ENCODE peak calls at places on chromosomes 6 and 20, in nine cellular contexts. One of them, this sample, is unnamed.

GRCh38 chr6:127118505-127119360 is at the start of gene RSPO3:
- DNase-seq in AG10803: peak; percentile 38
- DNase-seq in cardiac muscle cell: peak; percentile 39
- DNase-seq in cardiac fibroblast: peak; percentile 52
- DNase-seq in endothelial cell: peak; percentile 40
- DNase-seq in dorsolateral prefrontal cortex: no peak
- DNase-seq in AG09319: no peak
- DNase-seq in brain microvascular endothelial cell: peak; percentile 21
- DNase-seq in GM23338: peak; percentile 72
- DNase-seq in this sample: peak; percentile 80

GRCh38 chr6:15663057-15663638 is 320 bp upstream of the DTNBP1 start:
- DNase-seq in AG10803: peak; percentile 53
- DNase-seq in cardiac muscle cell: peak; percentile 76
- DNase-seq in cardiac fibroblast: peak; percentile 61
- DNase-seq in endothelial cell: no peak
- DNase-seq in dorsolateral prefrontal cortex: no peak
- DNase-seq in AG09319: peak; percentile 22
- DNase-seq in brain microvascular endothelial cell: peak; percentile 28
- DNase-seq in GM23338: no peak
- DNase-seq in this sample: no peak

GRCh38 chr6:158416841-158417759 is 104.8 kb downstream of the TULP4 start:
- DNase-seq in AG10803: peak; percentile 22
- DNase-seq in cardiac muscle cell: no peak
- DNase-seq in cardiac fibroblast: peak; percentile 61
- DNase-seq in endothelial cell: no peak
- DNase-seq in dorsolateral prefrontal cortex: no peak
- DNase-seq in AG09319: no peak
- DNase-seq in brain microvascular endothelial cell: no peak
- DNase-seq in GM23338: no peak
- DNase-seq in this sample: no peak

GRCh38 chr20:57480444-57481152 is 44.3 kb downstream of the CTCFL start:
- DNase-seq in AG10803: no peak
- DNase-seq in cardiac muscle cell: no peak
- DNase-seq in cardiac fibroblast: no peak
- DNase-seq in endothelial cell: no peak
- DNase-seq in dorsolateral prefrontal cortex: no peak
- DNase-seq in AG09319: no peak
- DNase-seq in brain microvascular endothelial cell: no peak
- DNase-seq in GM23338: no peak
- DNase-seq in this sample: peak; percentile 34

GRCh38 chr20:53847118-53847842 is 223.1 kb downstream of the BCAS1 start:
- DNase-seq in AG10803: no peak
- DNase-seq in cardiac muscle cell: no peak
- DNase-seq in cardiac fibroblast: no peak
- DNase-seq in endothelial cell: no peak
- DNase-seq in dorsolateral prefrontal cortex: no peak
- DNase-seq in AG09319: no peak
- DNase-seq in brain microvascular endothelial cell: no peak
- DNase-seq in GM23338: no peak
- DNase-seq in this sample: no peak

GRCh38 chr20:33896509-33896908 is 85.4 kb downstream of the CHMP4B start:
- DNase-seq in AG10803: peak; percentile 44
- DNase-seq in cardiac muscle cell: peak; percentile 76
- DNase-seq in cardiac fibroblast: peak; percentile 39
- DNase-seq in endothelial cell: no peak
- DNase-seq in dorsolateral prefrontal cortex: no peak
- DNase-seq in AG09319: no peak
- DNase-seq in brain microvascular endothelial cell: peak; percentile 42
- DNase-seq in GM23338: no peak
- DNase-seq in this sample: no peak

GRCh38 chr6:168540713-168541291 is 99.8 kb downstream of the SMOC2 start:
- DNase-seq in AG10803: no peak
- DNase-seq in cardiac muscle cell: no peak
- DNase-seq in cardiac fibroblast: no peak
- DNase-seq in endothelial cell: no peak
- DNase-seq in dorsolateral prefrontal cortex: no peak
- DNase-seq in AG09319: no peak
- DNase-seq in brain microvascular endothelial cell: no peak
- DNase-seq in GM23338: peak; percentile 77
- DNase-seq in this sample: peak; percentile 86

GRCh38 chr20:55271370-55271769 is 733.9 kb downstream of the CBLN4 start:
- DNase-seq in AG10803: no peak
- DNase-seq in cardiac muscle cell: no peak
- DNase-seq in cardiac fibroblast: no peak
- DNase-seq in endothelial cell: no peak
- DNase-seq in dorsolateral prefrontal cortex: no peak
- DNase-seq in AG09319: no peak
- DNase-seq in brain microvascular endothelial cell: no peak
- DNase-seq in GM23338: no peak
- DNase-seq in this sample: no peak

GRCh38 chr6:71080151-71080550 is 123.3 kb upstream of the B3GAT2 start:
- DNase-seq in AG10803: no peak
- DNase-seq in cardiac muscle cell: no peak
- DNase-seq in cardiac fibroblast: no peak
- DNase-seq in endothelial cell: no peak
- DNase-seq in dorsolateral prefrontal cortex: no peak
- DNase-seq in AG09319: no peak
- DNase-seq in brain microvascular endothelial cell: no peak
- DNase-seq in GM23338: no peak
- DNase-seq in this sample: no peak

GRCh38 chr20:47863531-47863930 is 78.2 kb upstream of the SULF2 start:
- DNase-seq in AG10803: no peak
- DNase-seq in cardiac muscle cell: no peak
- DNase-seq in cardiac fibroblast: no peak
- DNase-seq in endothelial cell: no peak
- DNase-seq in dorsolateral prefrontal cortex: no peak
- DNase-seq in AG09319: no peak
- DNase-seq in brain microvascular endothelial cell: no peak
- DNase-seq in GM23338: no peak
- DNase-seq in this sample: no peak

GRCh38 chr20:58713801-58714339 is 21.3 kb downstream of the NPEPL1 start:
- DNase-seq in AG10803: no peak
- DNase-seq in cardiac muscle cell: no peak
- DNase-seq in cardiac fibroblast: no peak
- DNase-seq in endothelial cell: no peak
- DNase-seq in dorsolateral prefrontal cortex: peak; percentile 13
- DNase-seq in AG09319: no peak
- DNase-seq in brain microvascular endothelial cell: no peak
- DNase-seq in GM23338: no peak
- DNase-seq in this sample: no peak

GRCh38 chr6:145929037-145929633 is 35.0 kb downstream of the SHPRH start:
- DNase-seq in AG10803: peak; percentile 59
- DNase-seq in cardiac muscle cell: peak; percentile 74
- DNase-seq in cardiac fibroblast: peak; percentile 78
- DNase-seq in endothelial cell: no peak
- DNase-seq in dorsolateral prefrontal cortex: no peak
- DNase-seq in AG09319: peak; percentile 11
- DNase-seq in brain microvascular endothelial cell: peak; percentile 34
- DNase-seq in GM23338: peak; percentile 59
- DNase-seq in this sample: no peak
- TF ChIP-seq CTCF in AG10803: peak; percentile 74
- TF ChIP-seq CTCF in cardiac muscle cell: peak; percentile 64
- TF ChIP-seq CTCF in cardiac fibroblast: peak; percentile 53
- TF ChIP-seq CTCF in endothelial cell: peak; percentile 95
- TF ChIP-seq CTCF in dorsolateral prefrontal cortex: peak; percentile 79
- TF ChIP-seq CTCF in AG09319: peak; percentile 57
- TF ChIP-seq CTCF in brain microvascular endothelial cell: peak; percentile 43
- TF ChIP-seq CTCF in GM23338: peak; percentile 79
- TF ChIP-seq CTCF in this sample: peak; percentile 86

GRCh38 chr20:21507275-21508229 is 6.3 kb downstream of the NKX2-2 start:
- DNase-seq in AG10803: no peak
- DNase-seq in cardiac muscle cell: no peak
- DNase-seq in cardiac fibroblast: no peak
- DNase-seq in endothelial cell: no peak
- DNase-seq in dorsolateral prefrontal cortex: no peak
- DNase-seq in AG09319: no peak
- DNase-seq in brain microvascular endothelial cell: no peak
- DNase-seq in GM23338: peak; percentile 31
- DNase-seq in this sample: no peak

GRCh38 chr20:21504323-21504722 is 9.5 kb downstream of the NKX2-2 start:
- DNase-seq in AG10803: no peak
- DNase-seq in cardiac muscle cell: no peak
- DNase-seq in cardiac fibroblast: no peak
- DNase-seq in endothelial cell: no peak
- DNase-seq in dorsolateral prefrontal cortex: no peak
- DNase-seq in AG09319: no peak
- DNase-seq in brain microvascular endothelial cell: no peak
- DNase-seq in GM23338: no peak
- DNase-seq in this sample: no peak

GRCh38 chr20:21503345-21503744 is 10.5 kb downstream of the NKX2-2 start:
- DNase-seq in AG10803: peak; percentile 36
- DNase-seq in cardiac muscle cell: peak; percentile 37
- DNase-seq in cardiac fibroblast: peak; percentile 41
- DNase-seq in endothelial cell: no peak
- DNase-seq in dorsolateral prefrontal cortex: no peak
- DNase-seq in AG09319: no peak
- DNase-seq in brain microvascular endothelial cell: peak; percentile 51
- DNase-seq in GM23338: no peak
- DNase-seq in this sample: no peak

GRCh38 chr20:21505810-21506530 is 7.9 kb downstream of the NKX2-2 start:
- DNase-seq in AG10803: peak; percentile 29
- DNase-seq in cardiac muscle cell: peak; percentile 56
- DNase-seq in cardiac fibroblast: peak; percentile 55
- DNase-seq in endothelial cell: peak; percentile 86
- DNase-seq in dorsolateral prefrontal cortex: no peak
- DNase-seq in AG09319: no peak
- DNase-seq in brain microvascular endothelial cell: no peak
- DNase-seq in GM23338: peak; percentile 78
- DNase-seq in this sample: peak; percentile 90

GRCh38 chr20:21505161-21505809 is 8.6 kb downstream of the NKX2-2 start:
- DNase-seq in AG10803: peak; percentile 31
- DNase-seq in cardiac muscle cell: peak; percentile 51
- DNase-seq in cardiac fibroblast: peak; percentile 59
- DNase-seq in endothelial cell: peak; percentile 90
- DNase-seq in dorsolateral prefrontal cortex: no peak
- DNase-seq in AG09319: no peak
- DNase-seq in brain microvascular endothelial cell: peak; percentile 29
- DNase-seq in GM23338: peak; percentile 90
- DNase-seq in this sample: peak; percentile 96
- TF ChIP-seq CTCF in AG10803: peak; percentile 89
- TF ChIP-seq CTCF in cardiac muscle cell: peak; percentile 98
- TF ChIP-seq CTCF in cardiac fibroblast: peak; percentile 97
- TF ChIP-seq CTCF in endothelial cell: peak; percentile 98
- TF ChIP-seq CTCF in dorsolateral prefrontal cortex: peak; percentile 98
- TF ChIP-seq CTCF in AG09319: peak; percentile 99
- TF ChIP-seq CTCF in brain microvascular endothelial cell: peak; percentile 96
- TF ChIP-seq CTCF in GM23338: peak; percentile 97
- TF ChIP-seq CTCF in this sample: peak; percentile 99

DNA sequence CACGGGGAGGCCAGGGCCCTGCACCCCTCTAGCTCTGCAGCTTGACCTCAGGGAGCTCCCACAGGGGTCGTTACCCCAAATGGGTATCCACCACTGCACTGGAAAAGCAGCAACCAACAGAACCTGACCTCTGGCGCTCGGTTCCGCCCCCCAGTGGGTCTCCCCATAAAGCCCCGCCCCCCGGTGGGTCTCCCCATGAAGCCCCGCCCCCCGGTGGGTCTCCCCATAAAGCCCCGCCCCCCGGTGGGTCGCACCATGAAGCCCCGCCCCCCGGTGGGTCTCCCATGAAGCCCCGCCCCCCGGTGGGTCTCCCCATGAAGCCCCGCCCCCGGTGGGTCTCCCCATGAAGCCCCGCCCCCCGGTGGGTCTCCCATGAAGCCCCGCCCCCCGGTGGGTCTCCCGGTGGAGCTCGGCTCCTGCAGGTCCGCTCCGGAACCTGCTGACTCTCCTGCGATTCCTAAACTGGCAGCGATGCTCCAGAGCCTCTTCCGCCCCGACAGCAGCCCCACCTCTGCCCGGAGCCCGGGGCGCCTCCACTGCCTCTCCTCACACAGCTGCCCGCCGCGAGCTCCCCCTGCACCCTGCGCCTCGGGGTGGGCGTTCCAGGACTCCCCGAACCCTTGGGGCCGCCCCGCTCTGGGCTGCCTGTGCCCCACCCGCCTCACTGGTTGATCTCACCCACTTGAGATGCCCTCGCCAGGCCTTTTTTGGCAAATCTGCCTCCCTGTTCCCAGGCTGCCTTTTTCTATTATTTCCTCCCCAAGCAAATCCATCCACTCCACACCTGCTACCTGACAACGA is 12.1 kb downstream of the SLC2A4RG start:
- DNase-seq in AG10803: no peak
- DNase-seq in cardiac muscle cell: no peak
- DNase-seq in cardiac fibroblast: no peak
- DNase-seq in endothelial cell: no peak
- DNase-seq in dorsolateral prefrontal cortex: peak; percentile 11
- DNase-seq in AG09319: no peak
- DNase-seq in brain microvascular endothelial cell: no peak
- DNase-seq in GM23338: peak; percentile 61
- DNase-seq in this sample: peak; percentile 60
- TF ChIP-seq CTCF in AG10803: no peak
- TF ChIP-seq CTCF in cardiac muscle cell: no peak
- TF ChIP-seq CTCF in cardiac fibroblast: no peak
- TF ChIP-seq CTCF in endothelial cell: no peak
- TF ChIP-seq CTCF in dorsolateral prefrontal cortex: no peak
- TF ChIP-seq CTCF in AG09319: no peak
- TF ChIP-seq CTCF in brain microvascular endothelial cell: no peak
- TF ChIP-seq CTCF in GM23338: no peak
- TF ChIP-seq CTCF in this sample: no peak

GRCh38 chr20:38114353-38114791 is 50.7 kb downstream of the TGM2 start:
- DNase-seq in AG10803: peak; percentile 30
- DNase-seq in cardiac muscle cell: peak; percentile 61
- DNase-seq in cardiac fibroblast: peak; percentile 68
- DNase-seq in endothelial cell: no peak
- DNase-seq in dorsolateral prefrontal cortex: no peak
- DNase-seq in AG09319: no peak
- DNase-seq in brain microvascular endothelial cell: peak; percentile 79
- DNase-seq in GM23338: no peak
- DNase-seq in this sample: peak; percentile 15

GRCh38 chr20:38113401-38114325 is 51.4 kb downstream of the TGM2 start:
- DNase-seq in AG10803: no peak
- DNase-seq in cardiac muscle cell: peak; percentile 57
- DNase-seq in cardiac fibroblast: no peak
- DNase-seq in endothelial cell: peak; percentile 49
- DNase-seq in dorsolateral prefrontal cortex: no peak
- DNase-seq in AG09319: no peak
- DNase-seq in brain microvascular endothelial cell: peak; percentile 55
- DNase-seq in GM23338: peak; percentile 90
- DNase-seq in this sample: peak; percentile 92

GRCh38 chr20:38116409-38117165 is 48.5 kb downstream of the TGM2 start:
- DNase-seq in AG10803: no peak
- DNase-seq in cardiac muscle cell: no peak
- DNase-seq in cardiac fibroblast: no peak
- DNase-seq in endothelial cell: no peak
- DNase-seq in dorsolateral prefrontal cortex: no peak
- DNase-seq in AG09319: no peak
- DNase-seq in brain microvascular endothelial cell: no peak
- DNase-seq in GM23338: no peak
- DNase-seq in this sample: no peak

GRCh38 chr20:38115896-38116295 is 49.2 kb downstream of the TGM2 start:
- DNase-seq in AG10803: no peak
- DNase-seq in cardiac muscle cell: no peak
- DNase-seq in cardiac fibroblast: no peak
- DNase-seq in endothelial cell: no peak
- DNase-seq in dorsolateral prefrontal cortex: no peak
- DNase-seq in AG09319: no peak
- DNase-seq in brain microvascular endothelial cell: no peak
- DNase-seq in GM23338: no peak
- DNase-seq in this sample: no peak

DNA sequence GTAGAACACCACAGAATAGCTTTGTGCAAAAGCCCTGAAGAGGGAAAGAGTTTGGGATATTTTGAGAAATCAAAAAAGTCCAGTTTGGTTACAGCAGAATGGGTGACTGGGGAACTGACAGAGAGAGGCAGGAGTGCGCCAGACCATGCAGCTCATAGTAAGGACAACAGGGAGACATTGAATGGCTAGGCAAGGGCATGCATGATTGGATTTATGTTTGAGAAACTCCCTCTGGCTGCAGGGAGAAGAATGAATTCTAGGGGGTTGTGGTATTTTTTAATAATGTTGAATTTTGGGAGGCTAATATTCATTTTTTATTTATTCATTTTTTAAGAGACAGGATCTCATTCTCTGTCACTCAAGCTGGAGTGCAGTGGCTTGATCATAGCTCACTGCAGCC is 49.9 kb downstream of the TGM2 start:
- DNase-seq in AG10803: no peak
- DNase-seq in cardiac muscle cell: no peak
- DNase-seq in cardiac fibroblast: no peak
- DNase-seq in endothelial cell: no peak
- DNase-seq in dorsolateral prefrontal cortex: no peak
- DNase-seq in AG09319: no peak
- DNase-seq in brain microvascular endothelial cell: no peak
- DNase-seq in GM23338: peak; percentile 24
- DNase-seq in this sample: peak; percentile 13
- TF ChIP-seq CTCF in AG10803: no peak
- TF ChIP-seq CTCF in cardiac muscle cell: no peak
- TF ChIP-seq CTCF in cardiac fibroblast: no peak
- TF ChIP-seq CTCF in endothelial cell: no peak
- TF ChIP-seq CTCF in dorsolateral prefrontal cortex: no peak
- TF ChIP-seq CTCF in AG09319: no peak
- TF ChIP-seq CTCF in brain microvascular endothelial cell: peak; percentile 37
- TF ChIP-seq CTCF in GM23338: peak; percentile 21
- TF ChIP-seq CTCF in this sample: peak; percentile 48

This sample was measured in endodermal cell.